ENCODE peak calls at places on chromosomes 6 and 20, in nine cellular contexts. One of them, this sample, is unnamed.

GRCh38 chr6:47044418-47044817 is 2.3 kb upstream of the ADGRF1 start:
- DNase-seq in fibroblast of the aortic adventitia: no peak
- DNase-seq in M059J: peak; percentile 95
- DNase-seq in left colon: no peak
- DNase-seq in A673: no peak
- DNase-seq in psoas muscle: no peak
- DNase-seq in HEK293T: no peak
- DNase-seq in activated naive CD4-positive, alpha-beta T cell treated with anti-CD3 and anti-CD28 coated beads for 36 hours: no peak
- DNase-seq in activated T-helper 1 cell treated with Interleukin-2 at 50 U/mL for 16 hours: no peak
- DNase-seq in this sample: no peak

GRCh38 chr20:43983904-43984361 is 69.3 kb downstream of the TOX2 start:
- DNase-seq in activated naive CD4-positive, alpha-beta T cell treated with anti-CD3 and anti-CD28 coated beads for 36 hours: no peak
- DNase-seq in HEK293T: no peak
- DNase-seq in fibroblast of the aortic adventitia: peak; percentile 24
- DNase-seq in activated T-helper 1 cell treated with Interleukin-2 at 50 U/mL for 16 hours: no peak
- DNase-seq in psoas muscle: no peak
- DNase-seq in A673: no peak
- DNase-seq in M059J: no peak
- DNase-seq in left colon: no peak
- DNase-seq in this sample: no peak

GRCh38 chr6:104859225-104860146 is at the start of gene HACE1:
- DNase-seq in A673: peak; percentile 95
- DNase-seq in M059J: peak; percentile 89
- DNase-seq in HEK293T: peak; percentile 91
- DNase-seq in fibroblast of the aortic adventitia: peak; percentile 87
- DNase-seq in activated T-helper 1 cell treated with Interleukin-2 at 50 U/mL for 16 hours: peak; percentile 74
- DNase-seq in left colon: peak; percentile 84
- DNase-seq in psoas muscle: peak; percentile 92
- DNase-seq in activated naive CD4-positive, alpha-beta T cell treated with anti-CD3 and anti-CD28 coated beads for 36 hours: peak; percentile 91
- DNase-seq in this sample: peak; percentile 85

GRCh38 chr6:152338335-152339125 is 298.6 kb downstream of the SYNE1 start:
- DNase-seq in HEK293T: peak; percentile 64
- DNase-seq in M059J: peak; percentile 37
- DNase-seq in A673: peak; percentile 54
- DNase-seq in activated T-helper 1 cell treated with Interleukin-2 at 50 U/mL for 16 hours: peak; percentile 35
- DNase-seq in activated naive CD4-positive, alpha-beta T cell treated with anti-CD3 and anti-CD28 coated beads for 36 hours: peak; percentile 69
- DNase-seq in left colon: no peak
- DNase-seq in fibroblast of the aortic adventitia: peak; percentile 46
- DNase-seq in psoas muscle: peak; percentile 63
- DNase-seq in this sample: peak; percentile 26

GRCh38 chr20:39263076-39263475 is 300.9 kb downstream of the DHX35 start:
- DNase-seq in HEK293T: no peak
- DNase-seq in activated naive CD4-positive, alpha-beta T cell treated with anti-CD3 and anti-CD28 coated beads for 36 hours: no peak
- DNase-seq in activated T-helper 1 cell treated with Interleukin-2 at 50 U/mL for 16 hours: no peak
- DNase-seq in M059J: peak; percentile 25
- DNase-seq in psoas muscle: no peak
- DNase-seq in A673: no peak
- DNase-seq in fibroblast of the aortic adventitia: no peak
- DNase-seq in left colon: no peak
- DNase-seq in this sample: peak; percentile 1

GRCh38 chr20:1173698-1174097 is 11.1 kb downstream of the TMEM74B start:
- DNase-seq in HEK293T: no peak
- DNase-seq in activated naive CD4-positive, alpha-beta T cell treated with anti-CD3 and anti-CD28 coated beads for 36 hours: no peak
- DNase-seq in A673: no peak
- DNase-seq in M059J: no peak
- DNase-seq in left colon: no peak
- DNase-seq in fibroblast of the aortic adventitia: no peak
- DNase-seq in psoas muscle: no peak
- DNase-seq in activated T-helper 1 cell treated with Interleukin-2 at 50 U/mL for 16 hours: no peak
- DNase-seq in this sample: no peak

GRCh38 chr6:24105146-24105545 is 20.9 kb upstream of the NRSN1 start:
- DNase-seq in fibroblast of the aortic adventitia: no peak
- DNase-seq in psoas muscle: no peak
- DNase-seq in A673: no peak
- DNase-seq in M059J: no peak
- DNase-seq in activated T-helper 1 cell treated with Interleukin-2 at 50 U/mL for 16 hours: no peak
- DNase-seq in activated naive CD4-positive, alpha-beta T cell treated with anti-CD3 and anti-CD28 coated beads for 36 hours: no peak
- DNase-seq in HEK293T: no peak
- DNase-seq in left colon: no peak
- DNase-seq in this sample: no peak

GRCh38 chr6:125201961-125202729 is 48.6 kb downstream of the TPD52L1 start:
- DNase-seq in left colon: peak; percentile 67
- DNase-seq in A673: peak; percentile 68
- DNase-seq in activated T-helper 1 cell treated with Interleukin-2 at 50 U/mL for 16 hours: no peak
- DNase-seq in psoas muscle: peak; percentile 28
- DNase-seq in HEK293T: no peak
- DNase-seq in M059J: peak; percentile 86
- DNase-seq in fibroblast of the aortic adventitia: peak; percentile 98
- DNase-seq in activated naive CD4-positive, alpha-beta T cell treated with anti-CD3 and anti-CD28 coated beads for 36 hours: no peak
- DNase-seq in this sample: peak; percentile 80

GRCh38 chr6:22667855-22668254 is 98.5 kb downstream of the HDGFL1 start:
- DNase-seq in activated T-helper 1 cell treated with Interleukin-2 at 50 U/mL for 16 hours: no peak
- DNase-seq in HEK293T: no peak
- DNase-seq in psoas muscle: no peak
- DNase-seq in fibroblast of the aortic adventitia: no peak
- DNase-seq in M059J: no peak
- DNase-seq in left colon: no peak
- DNase-seq in activated naive CD4-positive, alpha-beta T cell treated with anti-CD3 and anti-CD28 coated beads for 36 hours: no peak
- DNase-seq in A673: no peak
- DNase-seq in this sample: no peak

GRCh38 chr6:137471497-137471896 is 22.7 kb downstream of the OLIG3 start:
- DNase-seq in activated T-helper 1 cell treated with Interleukin-2 at 50 U/mL for 16 hours: no peak
- DNase-seq in M059J: no peak
- DNase-seq in left colon: no peak
- DNase-seq in fibroblast of the aortic adventitia: no peak
- DNase-seq in HEK293T: no peak
- DNase-seq in A673: no peak
- DNase-seq in activated naive CD4-positive, alpha-beta T cell treated with anti-CD3 and anti-CD28 coated beads for 36 hours: no peak
- DNase-seq in psoas muscle: no peak
- DNase-seq in this sample: no peak

GRCh38 chr20:32762754-32763201 is 593 bp downstream of the DNMT3B start:
- DNase-seq in activated naive CD4-positive, alpha-beta T cell treated with anti-CD3 and anti-CD28 coated beads for 36 hours: peak; percentile 22
- DNase-seq in psoas muscle: no peak
- DNase-seq in left colon: no peak
- DNase-seq in fibroblast of the aortic adventitia: no peak
- DNase-seq in activated T-helper 1 cell treated with Interleukin-2 at 50 U/mL for 16 hours: no peak
- DNase-seq in M059J: peak; percentile 40
- DNase-seq in A673: peak; percentile 32
- DNase-seq in HEK293T: no peak
- DNase-seq in this sample: no peak

GRCh38 chr6:131061041-131061770 is 1.8 kb downstream of the EPB41L2 start:
- DNase-seq in HEK293T: no peak
- DNase-seq in fibroblast of the aortic adventitia: peak; percentile 66
- DNase-seq in A673: peak; percentile 46
- DNase-seq in activated T-helper 1 cell treated with Interleukin-2 at 50 U/mL for 16 hours: no peak
- DNase-seq in psoas muscle: no peak
- DNase-seq in M059J: peak; percentile 63
- DNase-seq in activated naive CD4-positive, alpha-beta T cell treated with anti-CD3 and anti-CD28 coated beads for 36 hours: no peak
- DNase-seq in left colon: no peak
- DNase-seq in this sample: peak; percentile 40

GRCh38 chr6:154522576-154522975 is 12.1 kb upstream of the CNKSR3 start:
- DNase-seq in left colon: no peak
- DNase-seq in A673: no peak
- DNase-seq in activated naive CD4-positive, alpha-beta T cell treated with anti-CD3 and anti-CD28 coated beads for 36 hours: no peak
- DNase-seq in activated T-helper 1 cell treated with Interleukin-2 at 50 U/mL for 16 hours: no peak
- DNase-seq in fibroblast of the aortic adventitia: no peak
- DNase-seq in HEK293T: no peak
- DNase-seq in M059J: no peak
- DNase-seq in psoas muscle: no peak
- DNase-seq in this sample: no peak

GRCh38 chr6:101268541-101268940 is 125.0 kb upstream of the GRIK2 start:
- DNase-seq in fibroblast of the aortic adventitia: no peak
- DNase-seq in A673: peak; percentile 15
- DNase-seq in M059J: no peak
- DNase-seq in psoas muscle: no peak
- DNase-seq in left colon: no peak
- DNase-seq in activated naive CD4-positive, alpha-beta T cell treated with anti-CD3 and anti-CD28 coated beads for 36 hours: no peak
- DNase-seq in HEK293T: no peak
- DNase-seq in activated T-helper 1 cell treated with Interleukin-2 at 50 U/mL for 16 hours: no peak
- DNase-seq in this sample: peak; percentile 35

GRCh38 chr6:162849269-162849668 is 121.5 kb downstream of the PACRG start:
- DNase-seq in activated T-helper 1 cell treated with Interleukin-2 at 50 U/mL for 16 hours: no peak
- DNase-seq in HEK293T: no peak
- DNase-seq in M059J: no peak
- DNase-seq in psoas muscle: no peak
- DNase-seq in A673: no peak
- DNase-seq in activated naive CD4-positive, alpha-beta T cell treated with anti-CD3 and anti-CD28 coated beads for 36 hours: no peak
- DNase-seq in left colon: no peak
- DNase-seq in fibroblast of the aortic adventitia: no peak
- DNase-seq in this sample: no peak

GRCh38 chr6:33344771-33345697 is 27.5 kb upstream of the ZBTB22 start:
- DNase-seq in M059J: peak; percentile 92
- DNase-seq in fibroblast of the aortic adventitia: peak; percentile 86
- DNase-seq in A673: peak; percentile 78
- DNase-seq in activated T-helper 1 cell treated with Interleukin-2 at 50 U/mL for 16 hours: peak; percentile 45
- DNase-seq in HEK293T: peak; percentile 63
- DNase-seq in activated naive CD4-positive, alpha-beta T cell treated with anti-CD3 and anti-CD28 coated beads for 36 hours: peak; percentile 77
- DNase-seq in left colon: peak; percentile 58
- DNase-seq in psoas muscle: peak; percentile 57
- DNase-seq in this sample: peak; percentile 85

GRCh38 chr6:168209420-168209819 is 110.2 kb downstream of the DACT2 start:
- DNase-seq in HEK293T: no peak
- DNase-seq in A673: no peak
- DNase-seq in activated T-helper 1 cell treated with Interleukin-2 at 50 U/mL for 16 hours: no peak
- DNase-seq in left colon: no peak
- DNase-seq in activated naive CD4-positive, alpha-beta T cell treated with anti-CD3 and anti-CD28 coated beads for 36 hours: no peak
- DNase-seq in psoas muscle: no peak
- DNase-seq in M059J: no peak
- DNase-seq in fibroblast of the aortic adventitia: no peak
- DNase-seq in this sample: no peak

GRCh38 chr20:10216146-10216741 is 2.4 kb upstream of the SNAP25 start:
- DNase-seq in A673: no peak
- DNase-seq in psoas muscle: no peak
- DNase-seq in M059J: peak; percentile 82
- DNase-seq in activated T-helper 1 cell treated with Interleukin-2 at 50 U/mL for 16 hours: no peak
- DNase-seq in activated naive CD4-positive, alpha-beta T cell treated with anti-CD3 and anti-CD28 coated beads for 36 hours: no peak
- DNase-seq in left colon: no peak
- DNase-seq in HEK293T: no peak
- DNase-seq in fibroblast of the aortic adventitia: no peak
- DNase-seq in this sample: no peak

GRCh38 chr6:40378071-40378724 is 209.0 kb downstream of the LRFN2 start:
- DNase-seq in activated naive CD4-positive, alpha-beta T cell treated with anti-CD3 and anti-CD28 coated beads for 36 hours: no peak
- DNase-seq in A673: no peak
- DNase-seq in fibroblast of the aortic adventitia: no peak
- DNase-seq in activated T-helper 1 cell treated with Interleukin-2 at 50 U/mL for 16 hours: no peak
- DNase-seq in HEK293T: no peak
- DNase-seq in M059J: no peak
- DNase-seq in psoas muscle: no peak
- DNase-seq in left colon: no peak
- DNase-seq in this sample: no peak

GRCh38 chr6:142819603-142820335 is 125.2 kb downstream of the HIVEP2 start:
- DNase-seq in left colon: no peak
- DNase-seq in M059J: peak; percentile 68
- DNase-seq in psoas muscle: no peak
- DNase-seq in activated T-helper 1 cell treated with Interleukin-2 at 50 U/mL for 16 hours: no peak
- DNase-seq in fibroblast of the aortic adventitia: peak; percentile 56
- DNase-seq in HEK293T: no peak
- DNase-seq in A673: peak; percentile 15
- DNase-seq in activated naive CD4-positive, alpha-beta T cell treated with anti-CD3 and anti-CD28 coated beads for 36 hours: peak; percentile 65
- DNase-seq in this sample: no peak

GRCh38 chr6:156832166-156832743 is 55.1 kb downstream of the ARID1B start:
- DNase-seq in left colon: no peak
- DNase-seq in M059J: peak; percentile 62
- DNase-seq in HEK293T: no peak
- DNase-seq in fibroblast of the aortic adventitia: peak; percentile 77
- DNase-seq in A673: peak; percentile 44
- DNase-seq in activated naive CD4-positive, alpha-beta T cell treated with anti-CD3 and anti-CD28 coated beads for 36 hours: no peak
- DNase-seq in activated T-helper 1 cell treated with Interleukin-2 at 50 U/mL for 16 hours: no peak
- DNase-seq in psoas muscle: peak; percentile 39
- DNase-seq in this sample: peak; percentile 58

GRCh38 chr6:4656106-4656505 is 120.1 kb upstream of the CDYL start:
- DNase-seq in left colon: no peak
- DNase-seq in HEK293T: no peak
- DNase-seq in psoas muscle: no peak
- DNase-seq in A673: no peak
- DNase-seq in activated naive CD4-positive, alpha-beta T cell treated with anti-CD3 and anti-CD28 coated beads for 36 hours: no peak
- DNase-seq in fibroblast of the aortic adventitia: no peak
- DNase-seq in activated T-helper 1 cell treated with Interleukin-2 at 50 U/mL for 16 hours: no peak
- DNase-seq in M059J: no peak
- DNase-seq in this sample: no peak

GRCh38 chr6:52995913-52996685 is 1.0 kb upstream of the GSTA4 start:
- DNase-seq in fibroblast of the aortic adventitia: peak; percentile 88
- DNase-seq in A673: peak; percentile 89
- DNase-seq in activated T-helper 1 cell treated with Interleukin-2 at 50 U/mL for 16 hours: no peak
- DNase-seq in left colon: peak; percentile 38
- DNase-seq in HEK293T: peak; percentile 25
- DNase-seq in psoas muscle: peak; percentile 46
- DNase-seq in M059J: peak; percentile 91
- DNase-seq in activated naive CD4-positive, alpha-beta T cell treated with anti-CD3 and anti-CD28 coated beads for 36 hours: peak; percentile 54
- DNase-seq in this sample: peak; percentile 87

This sample was measured in AG10803.